ENCODE peak calls at places on chromosomes 4 and X, in five cellular contexts. I is GM23248, E is PC-3, A is HCT116, O is OCI-LY7. S is an unnamed sample.
A peak's percentile ranks its signal among the peaks of the same experiment; 100 is the strongest.

GRCh38 chr4:172813359-172813923 is 355.2 kb upstream of the GALNT7 start:
- DNase-seq in O (no peak), E (no peak), I (no peak), A (no peak), S (no peak)

GRCh38 chr4:15035152-15035551 is 32.9 kb downstream of the CPEB2 start:
- DNase-seq in O (no peak), A (no peak), I (peak; percentile 47), E (no peak), S (peak; percentile 7)

GRCh38 chrX:23644744-23645143 is 22.5 kb upstream of the PRDX4 start:
- DNase-seq in A (no peak), I (no peak), E (no peak), O (no peak), S (no peak)

GRCh38 chr4:101528526-101528925 is 181.2 kb upstream of the PPP3CA start:
- DNase-seq in A (no peak), I (no peak), E (no peak), O (no peak), S (peak; percentile 9)

GRCh38 chrX:149512225-149512885 is 7.2 kb upstream of the IDS start:
- DNase-seq in A (no peak), E (peak; percentile 73), I (peak; percentile 58), O (peak; percentile 55), S (peak; percentile 58)

GRCh38 chr4:74793757-74794340 is 474 bp downstream of the BTC start:
- DNase-seq in I (peak; percentile 48), E (peak; percentile 63), O (no peak), A (no peak), S (peak; percentile 69)

GRCh38 chr4:150006197-150006596 is 72.0 kb upstream of the DCLK2 start:
- DNase-seq in A (no peak), E (no peak), I (peak; percentile 38), O (no peak), S (no peak)

GRCh38 chr4:159298502-159298901 is 195.6 kb downstream of the RAPGEF2 start:
- DNase-seq in I (peak; percentile 89), A (no peak), E (no peak), O (no peak), S (no peak)

GRCh38 chr4:83334425-83335241 is at the start of gene HPSE:
- DNase-seq in I (peak; percentile 63), O (peak; percentile 72), E (peak; percentile 76), A (peak; percentile 49), S (peak; percentile 74)

GRCh38 chr4:80099671-80100070 is 26.6 kb upstream of the ANTXR2 start:
- DNase-seq in O (no peak), A (no peak), E (no peak), I (no peak), S (no peak)

GRCh38 chr4:3483471-3483921 is 20.4 kb downstream of the DOK7 start:
- DNase-seq in A (no peak), I (peak; percentile 89), O (no peak), E (peak; percentile 11), S (no peak)

GRCh38 chr4:130127297-130127696 is 1031.3 kb downstream of the C4orf33 start:
- DNase-seq in I (no peak), A (no peak), E (no peak), O (no peak), S (no peak)

GRCh38 chr4:25271866-25272265 is 38.0 kb downstream of the PI4K2B start:
- DNase-seq in I (no peak), E (no peak), O (no peak), A (no peak), S (no peak)

GRCh38 chr4:24067781-24068193 is 177.9 kb upstream of the PPARGC1A start:
- DNase-seq in A (no peak), I (peak; percentile 69), E (peak; percentile 28), O (no peak), S (peak; percentile 30)

GRCh38 chrX:10033360-10034007 is 66.3 kb downstream of the CLDN34 start:
- DNase-seq in E (peak; percentile 50), O (no peak), A (no peak), I (peak; percentile 50), S (no peak)

GRCh38 chr4:38034986-38035882 is 75.0 kb downstream of the PTTG2 start:
- DNase-seq in I (peak; percentile 76), A (peak; percentile 44), E (peak; percentile 67), O (peak; percentile 84), S (peak; percentile 76)

DNA sequence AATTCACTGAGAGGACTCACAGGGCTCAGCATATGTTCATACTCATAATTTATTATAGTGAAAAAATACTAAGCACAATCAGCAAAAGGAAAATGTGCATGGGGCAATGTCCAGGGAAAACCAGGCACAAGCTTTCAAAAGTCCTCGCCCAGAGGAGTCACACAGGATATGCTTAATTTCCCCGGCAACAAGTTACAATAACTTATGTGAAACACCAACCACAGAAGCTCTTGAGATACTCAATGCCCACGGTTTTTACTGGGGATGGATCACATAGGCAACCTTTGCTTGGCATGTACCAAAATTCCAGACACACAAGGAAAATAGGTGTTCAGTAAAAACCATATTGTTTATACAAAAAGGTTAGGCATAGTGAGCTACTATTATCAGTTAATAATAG is 38.5 kb upstream of the STPG2 start:
- DNase-seq in I (peak; percentile 48), O (no peak), A (no peak), E (no peak), S (peak; percentile 38)
- TF ChIP-seq EZH2phosphoT487 in I (no peak), O (no peak), A (no peak), E (no peak), S (no peak)

GRCh38 chr4:126715067-126715466 is 917.7 kb upstream of the INTU start:
- DNase-seq in A (no peak), E (no peak), I (no peak), O (no peak), S (no peak)

GRCh38 chr4:126715681-126716080 is 917.1 kb upstream of the INTU start:
- DNase-seq in O (no peak), A (no peak), I (no peak), E (no peak), S (no peak)

GRCh38 chr4:126719803-126720202 is 913.0 kb upstream of the INTU start:
- DNase-seq in A (no peak), E (no peak), O (no peak), I (no peak), S (peak; percentile 4)

GRCh38 chr4:126718161-126718560 is 914.6 kb upstream of the INTU start:
- DNase-seq in O (no peak), E (no peak), A (no peak), I (no peak), S (peak; percentile 5)
- TF ChIP-seq EZH2phosphoT487 in O (no peak), E (no peak), A (no peak), I (no peak), S (no peak)

GRCh38 chr4:176193898-176194297 is 1.5 kb downstream of the SPATA4 start:
- DNase-seq in I (peak; percentile 96), E (peak; percentile 84), O (no peak), A (peak; percentile 29), S (no peak)
- TF ChIP-seq EZH2phosphoT487 in I (no peak), E (no peak), O (no peak), A (no peak), S (no peak)

GRCh38 chr4:4610672-4611071 is 68.8 kb upstream of the STX18 start:
- DNase-seq in I (no peak), E (no peak), O (no peak), A (no peak), S (no peak)

GRCh38 chr4:4613641-4614286 is 71.9 kb upstream of the STX18 start:
- DNase-seq in A (no peak), I (peak; percentile 66), O (no peak), E (no peak), S (no peak)

GRCh38 chr4:4613126-4613465 is 71.2 kb upstream of the STX18 start:
- DNase-seq in A (no peak), O (no peak), I (no peak), E (no peak), S (no peak)

GRCh38 chr4:4618846-4619245 is 77.0 kb upstream of the STX18 start:
- DNase-seq in I (no peak), A (no peak), O (no peak), E (no peak), S (no peak)

GRCh38 chr4:4614925-4615678 is 73.3 kb upstream of the STX18 start:
- DNase-seq in E (no peak), O (no peak), A (no peak), I (peak; percentile 75), S (peak; percentile 42)
- TF ChIP-seq EZH2phosphoT487 in E (no peak), O (no peak), A (no peak), I (no peak), S (no peak)

DNA sequence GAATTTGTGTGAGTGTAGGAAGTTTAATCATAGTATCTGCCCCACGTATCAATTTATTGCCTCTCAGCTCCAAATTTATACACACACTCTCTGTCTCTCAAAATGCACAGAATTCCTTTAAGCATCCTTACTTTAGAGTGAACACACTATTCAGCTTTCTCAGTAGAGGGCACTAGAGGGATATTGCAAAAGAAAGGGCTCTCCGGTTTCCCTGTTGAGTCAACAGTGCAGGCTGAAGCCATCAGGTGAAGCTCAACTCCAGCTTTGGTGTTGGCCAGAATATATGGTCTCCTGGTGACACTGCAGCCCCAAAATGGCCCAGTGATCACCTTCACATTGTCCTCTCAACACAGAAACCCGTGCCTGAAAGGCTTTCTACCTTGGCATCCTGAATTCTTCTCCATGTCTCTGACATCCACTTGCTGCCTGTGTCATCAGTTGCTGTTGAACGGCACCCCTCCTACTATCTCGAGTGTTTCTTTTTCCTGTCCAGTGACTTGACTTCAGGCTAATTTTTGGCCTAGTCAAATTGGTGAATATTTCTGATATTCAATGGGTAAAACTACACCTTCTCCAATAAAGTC is 670.5 kb downstream of the GABRG1 start:
- DNase-seq in E (peak; percentile 55), O (peak; percentile 2), I (peak; percentile 71), A (no peak), S (peak; percentile 76)
- TF ChIP-seq EZH2phosphoT487 in E (no peak), O (no peak), I (no peak), A (no peak), S (no peak)

S was measured in hepatocyte.